ENCODE peak calls at places on chromosomes 11 and 22, in nine cellular contexts. One of them, this sample, is unnamed.

GRCh38 chr11:24575392-24575791 is 78.5 kb downstream of the LUZP2 start:
- DNase-seq in activated naive CD4-positive, alpha-beta T cell: no peak
- DNase-seq in HTR-8/SVneo: peak; percentile 32
- DNase-seq in AG10803: no peak
- DNase-seq in kidney: no peak
- DNase-seq in nucleus accumbens: no peak
- DNase-seq in GOT3: no peak
- DNase-seq in NCI-H2171 treated with DMSO at 0.1 percent for 48 hours: no peak
- DNase-seq in right cardiac atrium: no peak
- DNase-seq in this sample: no peak

GRCh38 chr11:61904539-61905048 is 12.8 kb downstream of the RAB3IL1 start:
- DNase-seq in activated naive CD4-positive, alpha-beta T cell: no peak
- DNase-seq in HTR-8/SVneo: no peak
- DNase-seq in AG10803: no peak
- DNase-seq in kidney: peak; percentile 91
- DNase-seq in nucleus accumbens: no peak
- DNase-seq in GOT3: no peak
- DNase-seq in NCI-H2171 treated with DMSO at 0.1 percent for 48 hours: no peak
- DNase-seq in right cardiac atrium: peak; percentile 77
- DNase-seq in this sample: peak; percentile 76

GRCh38 chr22:20656902-20657836 is 116.7 kb upstream of the SERPIND1 start:
- DNase-seq in activated naive CD4-positive, alpha-beta T cell: no peak
- DNase-seq in HTR-8/SVneo: no peak
- DNase-seq in AG10803: no peak
- DNase-seq in kidney: no peak
- DNase-seq in nucleus accumbens: no peak
- DNase-seq in GOT3: no peak
- DNase-seq in NCI-H2171 treated with DMSO at 0.1 percent for 48 hours: peak; percentile 10
- DNase-seq in right cardiac atrium: no peak
- DNase-seq in this sample: no peak

GRCh38 chr11:57497303-57498247 is 17.9 kb downstream of the SLC43A1 start:
- DNase-seq in activated naive CD4-positive, alpha-beta T cell: no peak
- DNase-seq in HTR-8/SVneo: no peak
- DNase-seq in AG10803: no peak
- DNase-seq in kidney: no peak
- DNase-seq in nucleus accumbens: no peak
- DNase-seq in GOT3: no peak
- DNase-seq in NCI-H2171 treated with DMSO at 0.1 percent for 48 hours: no peak
- DNase-seq in right cardiac atrium: no peak
- DNase-seq in this sample: no peak

GRCh38 chr22:45832959-45833580 is 143.9 kb downstream of the WNT7B start:
- DNase-seq in activated naive CD4-positive, alpha-beta T cell: no peak
- DNase-seq in HTR-8/SVneo: no peak
- DNase-seq in AG10803: no peak
- DNase-seq in kidney: no peak
- DNase-seq in nucleus accumbens: no peak
- DNase-seq in GOT3: no peak
- DNase-seq in NCI-H2171 treated with DMSO at 0.1 percent for 48 hours: no peak
- DNase-seq in right cardiac atrium: no peak
- DNase-seq in this sample: no peak

GRCh38 chr11:131895865-131896264 is 525.5 kb downstream of the NTM start:
- DNase-seq in activated naive CD4-positive, alpha-beta T cell: no peak
- DNase-seq in HTR-8/SVneo: no peak
- DNase-seq in AG10803: no peak
- DNase-seq in kidney: no peak
- DNase-seq in nucleus accumbens: no peak
- DNase-seq in GOT3: no peak
- DNase-seq in NCI-H2171 treated with DMSO at 0.1 percent for 48 hours: no peak
- DNase-seq in right cardiac atrium: no peak
- DNase-seq in this sample: no peak

GRCh38 chr11:61814242-61814957 is 2.4 kb downstream of the FADS1 start:
- DNase-seq in activated naive CD4-positive, alpha-beta T cell: no peak
- DNase-seq in HTR-8/SVneo: no peak
- DNase-seq in AG10803: peak; percentile 18
- DNase-seq in kidney: no peak
- DNase-seq in nucleus accumbens: peak; percentile 68
- DNase-seq in GOT3: no peak
- DNase-seq in NCI-H2171 treated with DMSO at 0.1 percent for 48 hours: peak; percentile 31
- DNase-seq in right cardiac atrium: no peak
- DNase-seq in this sample: no peak

GRCh38 chr11:128630367-128631230 is 43.2 kb upstream of the ETS1 start:
- DNase-seq in activated naive CD4-positive, alpha-beta T cell: peak; percentile 88
- DNase-seq in HTR-8/SVneo: peak; percentile 59
- DNase-seq in AG10803: peak; percentile 81
- DNase-seq in kidney: peak; percentile 94
- DNase-seq in nucleus accumbens: peak; percentile 85
- DNase-seq in GOT3: peak; percentile 7
- DNase-seq in NCI-H2171 treated with DMSO at 0.1 percent for 48 hours: peak; percentile 0
- DNase-seq in right cardiac atrium: peak; percentile 93
- DNase-seq in this sample: peak; percentile 90

GRCh38 chr11:57763568-57763967 is 2.0 kb downstream of the CTNND1 start:
- DNase-seq in activated naive CD4-positive, alpha-beta T cell: no peak
- DNase-seq in HTR-8/SVneo: no peak
- DNase-seq in AG10803: peak; percentile 47
- DNase-seq in kidney: no peak
- DNase-seq in nucleus accumbens: peak; percentile 9
- DNase-seq in GOT3: no peak
- DNase-seq in NCI-H2171 treated with DMSO at 0.1 percent for 48 hours: peak; percentile 19
- DNase-seq in right cardiac atrium: no peak
- DNase-seq in this sample: no peak

GRCh38 chr11:25562417-25562816 is 769.5 kb upstream of the ANO3 start:
- DNase-seq in activated naive CD4-positive, alpha-beta T cell: no peak
- DNase-seq in HTR-8/SVneo: no peak
- DNase-seq in AG10803: no peak
- DNase-seq in kidney: no peak
- DNase-seq in nucleus accumbens: no peak
- DNase-seq in GOT3: no peak
- DNase-seq in NCI-H2171 treated with DMSO at 0.1 percent for 48 hours: no peak
- DNase-seq in right cardiac atrium: no peak
- DNase-seq in this sample: no peak

GRCh38 chr11:123166095-123166559 is 28.9 kb downstream of the CLMP start:
- DNase-seq in activated naive CD4-positive, alpha-beta T cell: no peak
- DNase-seq in HTR-8/SVneo: no peak
- DNase-seq in AG10803: peak; percentile 63
- DNase-seq in kidney: peak; percentile 87
- DNase-seq in nucleus accumbens: peak; percentile 10
- DNase-seq in GOT3: no peak
- DNase-seq in NCI-H2171 treated with DMSO at 0.1 percent for 48 hours: no peak
- DNase-seq in right cardiac atrium: peak; percentile 73
- DNase-seq in this sample: peak; percentile 71

GRCh38 chr11:69599502-69599901 is 41.5 kb upstream of the CCND1 start:
- DNase-seq in activated naive CD4-positive, alpha-beta T cell: no peak
- DNase-seq in HTR-8/SVneo: no peak
- DNase-seq in AG10803: peak; percentile 50
- DNase-seq in kidney: no peak
- DNase-seq in nucleus accumbens: no peak
- DNase-seq in GOT3: no peak
- DNase-seq in NCI-H2171 treated with DMSO at 0.1 percent for 48 hours: no peak
- DNase-seq in right cardiac atrium: no peak
- DNase-seq in this sample: no peak

GRCh38 chr11:17585911-17586695 is 39.0 kb downstream of the OTOG start:
- DNase-seq in activated naive CD4-positive, alpha-beta T cell: no peak
- DNase-seq in HTR-8/SVneo: no peak
- DNase-seq in AG10803: no peak
- DNase-seq in kidney: peak; percentile 30
- DNase-seq in nucleus accumbens: no peak
- DNase-seq in GOT3: no peak
- DNase-seq in NCI-H2171 treated with DMSO at 0.1 percent for 48 hours: no peak
- DNase-seq in right cardiac atrium: no peak
- DNase-seq in this sample: no peak

GRCh38 chr11:11992257-11992690 is 16.2 kb downstream of the DKK3 start:
- DNase-seq in activated naive CD4-positive, alpha-beta T cell: no peak
- DNase-seq in HTR-8/SVneo: no peak
- DNase-seq in AG10803: peak; percentile 24
- DNase-seq in kidney: no peak
- DNase-seq in nucleus accumbens: peak; percentile 77
- DNase-seq in GOT3: no peak
- DNase-seq in NCI-H2171 treated with DMSO at 0.1 percent for 48 hours: no peak
- DNase-seq in right cardiac atrium: no peak
- DNase-seq in this sample: peak; percentile 61

GRCh38 chr11:5004429-5005274 is 10.0 kb downstream of the OR51L1 start:
- DNase-seq in activated naive CD4-positive, alpha-beta T cell: no peak
- DNase-seq in HTR-8/SVneo: peak; percentile 8
- DNase-seq in AG10803: peak; percentile 59
- DNase-seq in kidney: no peak
- DNase-seq in nucleus accumbens: peak; percentile 74
- DNase-seq in GOT3: no peak
- DNase-seq in NCI-H2171 treated with DMSO at 0.1 percent for 48 hours: peak; percentile 7
- DNase-seq in right cardiac atrium: no peak
- DNase-seq in this sample: no peak

GRCh38 chr11:114057605-114058004 is 1.9 kb upstream of the ZBTB16 start:
- DNase-seq in activated naive CD4-positive, alpha-beta T cell: no peak
- DNase-seq in HTR-8/SVneo: no peak
- DNase-seq in AG10803: no peak
- DNase-seq in kidney: no peak
- DNase-seq in nucleus accumbens: no peak
- DNase-seq in GOT3: no peak
- DNase-seq in NCI-H2171 treated with DMSO at 0.1 percent for 48 hours: no peak
- DNase-seq in right cardiac atrium: no peak
- DNase-seq in this sample: no peak

GRCh38 chr11:107581147-107581546 is 9.8 kb upstream of the ELMOD1 start:
- DNase-seq in activated naive CD4-positive, alpha-beta T cell: no peak
- DNase-seq in HTR-8/SVneo: no peak
- DNase-seq in AG10803: no peak
- DNase-seq in kidney: no peak
- DNase-seq in nucleus accumbens: no peak
- DNase-seq in GOT3: no peak
- DNase-seq in NCI-H2171 treated with DMSO at 0.1 percent for 48 hours: no peak
- DNase-seq in right cardiac atrium: no peak
- DNase-seq in this sample: no peak

GRCh38 chr11:122512688-122513087 is 142.8 kb upstream of the UBASH3B start:
- DNase-seq in activated naive CD4-positive, alpha-beta T cell: no peak
- DNase-seq in HTR-8/SVneo: no peak
- DNase-seq in AG10803: no peak
- DNase-seq in kidney: no peak
- DNase-seq in nucleus accumbens: no peak
- DNase-seq in GOT3: no peak
- DNase-seq in NCI-H2171 treated with DMSO at 0.1 percent for 48 hours: no peak
- DNase-seq in right cardiac atrium: no peak
- DNase-seq in this sample: no peak

GRCh38 chr11:119832536-119832935 is 103.5 kb upstream of the NECTIN1 start:
- DNase-seq in activated naive CD4-positive, alpha-beta T cell: no peak
- DNase-seq in HTR-8/SVneo: no peak
- DNase-seq in AG10803: peak; percentile 42
- DNase-seq in kidney: peak; percentile 84
- DNase-seq in nucleus accumbens: no peak
- DNase-seq in GOT3: no peak
- DNase-seq in NCI-H2171 treated with DMSO at 0.1 percent for 48 hours: no peak
- DNase-seq in right cardiac atrium: no peak
- DNase-seq in this sample: no peak

GRCh38 chr11:65522640-65523322 is 2.1 kb upstream of the SCYL1 start:
- DNase-seq in activated naive CD4-positive, alpha-beta T cell: no peak
- DNase-seq in HTR-8/SVneo: no peak
- DNase-seq in AG10803: no peak
- DNase-seq in kidney: peak; percentile 35
- DNase-seq in nucleus accumbens: peak; percentile 63
- DNase-seq in GOT3: no peak
- DNase-seq in NCI-H2171 treated with DMSO at 0.1 percent for 48 hours: no peak
- DNase-seq in right cardiac atrium: no peak
- DNase-seq in this sample: peak; percentile 22

GRCh38 chr11:78564037-78564888 is 10.4 kb downstream of the NARS2 start:
- DNase-seq in activated naive CD4-positive, alpha-beta T cell: no peak
- DNase-seq in HTR-8/SVneo: no peak
- DNase-seq in AG10803: peak; percentile 77
- DNase-seq in kidney: no peak
- DNase-seq in nucleus accumbens: peak; percentile 38
- DNase-seq in GOT3: no peak
- DNase-seq in NCI-H2171 treated with DMSO at 0.1 percent for 48 hours: peak; percentile 75
- DNase-seq in right cardiac atrium: no peak
- DNase-seq in this sample: no peak

GRCh38 chr11:115912484-115912945 is 408.3 kb upstream of the CADM1 start:
- DNase-seq in activated naive CD4-positive, alpha-beta T cell: no peak
- DNase-seq in HTR-8/SVneo: no peak
- DNase-seq in AG10803: no peak
- DNase-seq in kidney: no peak
- DNase-seq in nucleus accumbens: no peak
- DNase-seq in GOT3: no peak
- DNase-seq in NCI-H2171 treated with DMSO at 0.1 percent for 48 hours: peak; percentile 71
- DNase-seq in right cardiac atrium: no peak
- DNase-seq in this sample: no peak

GRCh38 chr22:31230871-31231621 is 18.9 kb downstream of the LIMK2 start:
- DNase-seq in activated naive CD4-positive, alpha-beta T cell: peak; percentile 20
- DNase-seq in HTR-8/SVneo: no peak
- DNase-seq in AG10803: peak; percentile 65
- DNase-seq in kidney: no peak
- DNase-seq in nucleus accumbens: peak; percentile 63
- DNase-seq in GOT3: no peak
- DNase-seq in NCI-H2171 treated with DMSO at 0.1 percent for 48 hours: peak; percentile 53
- DNase-seq in right cardiac atrium: no peak
- DNase-seq in this sample: no peak

GRCh38 chr22:35313311-35314121 is 13.8 kb downstream of the TOM1 start:
- DNase-seq in activated naive CD4-positive, alpha-beta T cell: no peak
- DNase-seq in HTR-8/SVneo: peak; percentile 22
- DNase-seq in AG10803: peak; percentile 89
- DNase-seq in kidney: no peak
- DNase-seq in nucleus accumbens: no peak
- DNase-seq in GOT3: no peak
- DNase-seq in NCI-H2171 treated with DMSO at 0.1 percent for 48 hours: peak; percentile 89
- DNase-seq in right cardiac atrium: peak; percentile 68
- DNase-seq in this sample: peak; percentile 43

GRCh38 chr11:2293396-2294339 is 8.1 kb downstream of the C11orf21 start:
- DNase-seq in activated naive CD4-positive, alpha-beta T cell: no peak
- DNase-seq in HTR-8/SVneo: no peak
- DNase-seq in AG10803: no peak
- DNase-seq in kidney: peak; percentile 43
- DNase-seq in nucleus accumbens: peak; percentile 20
- DNase-seq in GOT3: no peak
- DNase-seq in NCI-H2171 treated with DMSO at 0.1 percent for 48 hours: no peak
- DNase-seq in right cardiac atrium: no peak
- DNase-seq in this sample: peak; percentile 66

GRCh38 chr11:19934828-19935259 is 222.2 kb downstream of the NAV2 start:
- DNase-seq in activated naive CD4-positive, alpha-beta T cell: no peak
- DNase-seq in HTR-8/SVneo: no peak
- DNase-seq in AG10803: peak; percentile 82
- DNase-seq in kidney: no peak
- DNase-seq in nucleus accumbens: no peak
- DNase-seq in GOT3: no peak
- DNase-seq in NCI-H2171 treated with DMSO at 0.1 percent for 48 hours: no peak
- DNase-seq in right cardiac atrium: no peak
- DNase-seq in this sample: no peak

GRCh38 chr11:113392522-113392921 is 4.9 kb downstream of the ANKK1 start:
- DNase-seq in activated naive CD4-positive, alpha-beta T cell: no peak
- DNase-seq in HTR-8/SVneo: no peak
- DNase-seq in AG10803: no peak
- DNase-seq in kidney: no peak
- DNase-seq in nucleus accumbens: no peak
- DNase-seq in GOT3: no peak
- DNase-seq in NCI-H2171 treated with DMSO at 0.1 percent for 48 hours: no peak
- DNase-seq in right cardiac atrium: no peak
- DNase-seq in this sample: no peak

GRCh38 chr11:65435330-65435931 is 12.8 kb downstream of the NEAT1 start:
- DNase-seq in activated naive CD4-positive, alpha-beta T cell: no peak
- DNase-seq in HTR-8/SVneo: no peak
- DNase-seq in AG10803: peak; percentile 27
- DNase-seq in kidney: no peak
- DNase-seq in nucleus accumbens: no peak
- DNase-seq in GOT3: no peak
- DNase-seq in NCI-H2171 treated with DMSO at 0.1 percent for 48 hours: no peak
- DNase-seq in right cardiac atrium: no peak
- DNase-seq in this sample: peak; percentile 37

GRCh38 chr11:65471410-65471762 is 27.5 kb upstream of the MALAT1 start:
- DNase-seq in activated naive CD4-positive, alpha-beta T cell: no peak
- DNase-seq in HTR-8/SVneo: peak; percentile 83
- DNase-seq in AG10803: peak; percentile 84
- DNase-seq in kidney: peak; percentile 88
- DNase-seq in nucleus accumbens: peak; percentile 75
- DNase-seq in GOT3: no peak
- DNase-seq in NCI-H2171 treated with DMSO at 0.1 percent for 48 hours: no peak
- DNase-seq in right cardiac atrium: peak; percentile 89
- DNase-seq in this sample: peak; percentile 89

GRCh38 chr11:122756417-122756816 is 81.9 kb upstream of the CRTAM start:
- DNase-seq in activated naive CD4-positive, alpha-beta T cell: peak; percentile 23
- DNase-seq in HTR-8/SVneo: no peak
- DNase-seq in AG10803: no peak
- DNase-seq in kidney: no peak
- DNase-seq in nucleus accumbens: peak; percentile 48
- DNase-seq in GOT3: no peak
- DNase-seq in NCI-H2171 treated with DMSO at 0.1 percent for 48 hours: no peak
- DNase-seq in right cardiac atrium: no peak
- DNase-seq in this sample: peak; percentile 75

GRCh38 chr11:66277475-66278391 is at the start of gene CNIH2:
- DNase-seq in activated naive CD4-positive, alpha-beta T cell: peak; percentile 44
- DNase-seq in HTR-8/SVneo: peak; percentile 79
- DNase-seq in AG10803: no peak
- DNase-seq in kidney: no peak
- DNase-seq in nucleus accumbens: no peak
- DNase-seq in GOT3: no peak
- DNase-seq in NCI-H2171 treated with DMSO at 0.1 percent for 48 hours: peak; percentile 35
- DNase-seq in right cardiac atrium: peak; percentile 78
- DNase-seq in this sample: no peak